ENCODE peak calls at places on chromosome 1, in ten cellular contexts. One of them, this sample, is unnamed.
A peak's percentile ranks its signal among the peaks of the same experiment; 100 is the strongest.

GRCh38 chr1:94025383-94026340 is 95.3 kb downstream of the ABCA4 start:
- DNase-seq in cardiac fibroblast: peak; percentile 88
- DNase-seq in pancreas: no peak
- DNase-seq in GM23248: peak; percentile 82
- DNase-seq in RWPE2: no peak
- DNase-seq in lower lobe of right lung: no peak
- DNase-seq in OCI-LY7: peak; percentile 48
- DNase-seq in BE2C: peak; percentile 15
- DNase-seq in colonic mucosa: peak; percentile 44
- DNase-seq in bronchial epithelial cell: peak; percentile 65
- DNase-seq in this sample: no peak

GRCh38 chr1:177737456-177737855 is 232.4 kb downstream of the SEC16B start:
- DNase-seq in cardiac fibroblast: no peak
- DNase-seq in pancreas: no peak
- DNase-seq in GM23248: no peak
- DNase-seq in RWPE2: no peak
- DNase-seq in lower lobe of right lung: no peak
- DNase-seq in OCI-LY7: no peak
- DNase-seq in BE2C: no peak
- DNase-seq in colonic mucosa: no peak
- DNase-seq in bronchial epithelial cell: no peak
- DNase-seq in this sample: no peak

GRCh38 chr1:30749691-30750583 is 7.6 kb downstream of the LAPTM5 start:
- DNase-seq in cardiac fibroblast: no peak
- DNase-seq in pancreas: no peak
- DNase-seq in GM23248: no peak
- DNase-seq in RWPE2: no peak
- DNase-seq in lower lobe of right lung: no peak
- DNase-seq in OCI-LY7: peak; percentile 92
- DNase-seq in BE2C: no peak
- DNase-seq in colonic mucosa: no peak
- DNase-seq in bronchial epithelial cell: no peak
- DNase-seq in this sample: no peak

GRCh38 chr1:92838519-92838918 is 6.7 kb downstream of the RPL5 start:
- DNase-seq in cardiac fibroblast: no peak
- DNase-seq in pancreas: no peak
- DNase-seq in GM23248: peak; percentile 28
- DNase-seq in RWPE2: no peak
- DNase-seq in lower lobe of right lung: no peak
- DNase-seq in OCI-LY7: no peak
- DNase-seq in BE2C: no peak
- DNase-seq in colonic mucosa: no peak
- DNase-seq in bronchial epithelial cell: no peak
- DNase-seq in this sample: no peak

GRCh38 chr1:64240209-64240608 is 36.8 kb downstream of the UBE2U start:
- DNase-seq in cardiac fibroblast: peak; percentile 71
- DNase-seq in pancreas: no peak
- DNase-seq in GM23248: peak; percentile 44
- DNase-seq in RWPE2: no peak
- DNase-seq in lower lobe of right lung: no peak
- DNase-seq in OCI-LY7: no peak
- DNase-seq in BE2C: no peak
- DNase-seq in colonic mucosa: no peak
- DNase-seq in bronchial epithelial cell: no peak
- DNase-seq in this sample: no peak

GRCh38 chr1:56376188-56376984 is 203.0 kb downstream of the PLPP3 start:
- DNase-seq in cardiac fibroblast: peak; percentile 65
- DNase-seq in pancreas: no peak
- DNase-seq in GM23248: peak; percentile 76
- DNase-seq in RWPE2: no peak
- DNase-seq in lower lobe of right lung: no peak
- DNase-seq in OCI-LY7: no peak
- DNase-seq in BE2C: no peak
- DNase-seq in colonic mucosa: no peak
- DNase-seq in bronchial epithelial cell: peak; percentile 75
- DNase-seq in this sample: peak; percentile 37

GRCh38 chr1:25003457-25004190 is 73.5 kb upstream of the RUNX3 start:
- DNase-seq in cardiac fibroblast: no peak
- DNase-seq in pancreas: no peak
- DNase-seq in GM23248: peak; percentile 44
- DNase-seq in RWPE2: no peak
- DNase-seq in lower lobe of right lung: no peak
- DNase-seq in OCI-LY7: no peak
- DNase-seq in BE2C: no peak
- DNase-seq in colonic mucosa: no peak
- DNase-seq in bronchial epithelial cell: no peak
- DNase-seq in this sample: no peak

GRCh38 chr1:177355575-177355974 is 184.8 kb downstream of the BRINP2 start:
- DNase-seq in cardiac fibroblast: peak; percentile 60
- DNase-seq in pancreas: no peak
- DNase-seq in GM23248: peak; percentile 55
- DNase-seq in RWPE2: no peak
- DNase-seq in lower lobe of right lung: no peak
- DNase-seq in OCI-LY7: peak; percentile 11
- DNase-seq in BE2C: no peak
- DNase-seq in colonic mucosa: no peak
- DNase-seq in bronchial epithelial cell: peak; percentile 47
- DNase-seq in this sample: no peak

GRCh38 chr1:212514056-212514614 is 81.4 kb downstream of the NENF start:
- DNase-seq in cardiac fibroblast: peak; percentile 35
- DNase-seq in pancreas: peak; percentile 38
- DNase-seq in GM23248: peak; percentile 56
- DNase-seq in RWPE2: no peak
- DNase-seq in lower lobe of right lung: peak; percentile 60
- DNase-seq in OCI-LY7: no peak
- DNase-seq in BE2C: peak; percentile 24
- DNase-seq in colonic mucosa: peak; percentile 85
- DNase-seq in bronchial epithelial cell: peak; percentile 65
- DNase-seq in this sample: peak; percentile 83

GRCh38 chr1:84299536-84300260 is 1.8 kb upstream of the SAMD13 start:
- DNase-seq in cardiac fibroblast: peak; percentile 22
- DNase-seq in pancreas: no peak
- DNase-seq in GM23248: peak; percentile 31
- DNase-seq in RWPE2: no peak
- DNase-seq in lower lobe of right lung: no peak
- DNase-seq in OCI-LY7: no peak
- DNase-seq in BE2C: no peak
- DNase-seq in colonic mucosa: peak; percentile 45
- DNase-seq in bronchial epithelial cell: no peak
- DNase-seq in this sample: no peak
- H3K4me3 ChIP-seq in cardiac fibroblast: peak overlapping the region; percentile 80
- H3K4me3 ChIP-seq in pancreas: no peak overlapping the region
- H3K4me3 ChIP-seq in GM23248: peak overlapping the region; percentile 89
- H3K4me3 ChIP-seq in RWPE2: peak overlapping the region; percentile 45
- H3K4me3 ChIP-seq in lower lobe of right lung: peak overlapping the region; percentile 66
- H3K4me3 ChIP-seq in OCI-LY7: peak overlapping the region; percentile 94
- H3K4me3 ChIP-seq in BE2C: peak overlapping the region; percentile 77
- H3K4me3 ChIP-seq in colonic mucosa: peak overlapping the region; percentile 72
- H3K4me3 ChIP-seq in bronchial epithelial cell: peak overlapping the region; percentile 96
- H3K4me3 ChIP-seq in this sample: peak overlapping the region; percentile 92

GRCh38 chr1:247334378-247335133 is 2.9 kb upstream of the ZNF496 start:
- DNase-seq in cardiac fibroblast: no peak
- DNase-seq in pancreas: no peak
- DNase-seq in GM23248: no peak
- DNase-seq in RWPE2: no peak
- DNase-seq in lower lobe of right lung: no peak
- DNase-seq in OCI-LY7: no peak
- DNase-seq in BE2C: no peak
- DNase-seq in colonic mucosa: no peak
- DNase-seq in bronchial epithelial cell: no peak
- DNase-seq in this sample: no peak
- H3K4me3 ChIP-seq in cardiac fibroblast: no peak overlapping the region
- H3K4me3 ChIP-seq in pancreas: no peak overlapping the region
- H3K4me3 ChIP-seq in GM23248: no peak overlapping the region
- H3K4me3 ChIP-seq in RWPE2: no peak overlapping the region
- H3K4me3 ChIP-seq in lower lobe of right lung: no peak overlapping the region
- H3K4me3 ChIP-seq in OCI-LY7: no peak overlapping the region
- H3K4me3 ChIP-seq in BE2C: no peak overlapping the region
- H3K4me3 ChIP-seq in colonic mucosa: no peak overlapping the region
- H3K4me3 ChIP-seq in bronchial epithelial cell: no peak overlapping the region
- H3K4me3 ChIP-seq in this sample: no peak overlapping the region

GRCh38 chr1:167548059-167548932 is 5.3 kb downstream of the CREG1 start:
- DNase-seq in cardiac fibroblast: peak; percentile 90
- DNase-seq in pancreas: no peak
- DNase-seq in GM23248: peak; percentile 91
- DNase-seq in RWPE2: no peak
- DNase-seq in lower lobe of right lung: no peak
- DNase-seq in OCI-LY7: no peak
- DNase-seq in BE2C: no peak
- DNase-seq in colonic mucosa: no peak
- DNase-seq in bronchial epithelial cell: peak; percentile 70
- DNase-seq in this sample: no peak

GRCh38 chr1:167545349-167545748 is 8.2 kb downstream of the CREG1 start:
- DNase-seq in cardiac fibroblast: no peak
- DNase-seq in pancreas: no peak
- DNase-seq in GM23248: no peak
- DNase-seq in RWPE2: no peak
- DNase-seq in lower lobe of right lung: no peak
- DNase-seq in OCI-LY7: peak; percentile 52
- DNase-seq in BE2C: no peak
- DNase-seq in colonic mucosa: no peak
- DNase-seq in bronchial epithelial cell: no peak
- DNase-seq in this sample: no peak

GRCh38 chr1:167543566-167543965 is 10.0 kb downstream of the CREG1 start:
- DNase-seq in cardiac fibroblast: no peak
- DNase-seq in pancreas: no peak
- DNase-seq in GM23248: no peak
- DNase-seq in RWPE2: no peak
- DNase-seq in lower lobe of right lung: no peak
- DNase-seq in OCI-LY7: no peak
- DNase-seq in BE2C: no peak
- DNase-seq in colonic mucosa: no peak
- DNase-seq in bronchial epithelial cell: no peak
- DNase-seq in this sample: no peak

GRCh38 chr1:167544447-167544846 is 9.1 kb downstream of the CREG1 start:
- DNase-seq in cardiac fibroblast: no peak
- DNase-seq in pancreas: no peak
- DNase-seq in GM23248: no peak
- DNase-seq in RWPE2: no peak
- DNase-seq in lower lobe of right lung: no peak
- DNase-seq in OCI-LY7: no peak
- DNase-seq in BE2C: no peak
- DNase-seq in colonic mucosa: no peak
- DNase-seq in bronchial epithelial cell: peak; percentile 91
- DNase-seq in this sample: no peak

GRCh38 chr1:167546935-167547334 is 6.6 kb downstream of the CREG1 start:
- DNase-seq in cardiac fibroblast: no peak
- DNase-seq in pancreas: no peak
- DNase-seq in GM23248: no peak
- DNase-seq in RWPE2: no peak
- DNase-seq in lower lobe of right lung: no peak
- DNase-seq in OCI-LY7: no peak
- DNase-seq in BE2C: no peak
- DNase-seq in colonic mucosa: no peak
- DNase-seq in bronchial epithelial cell: no peak
- DNase-seq in this sample: no peak
- H3K4me3 ChIP-seq in cardiac fibroblast: no peak overlapping the region
- H3K4me3 ChIP-seq in pancreas: no peak overlapping the region
- H3K4me3 ChIP-seq in GM23248: no peak overlapping the region
- H3K4me3 ChIP-seq in RWPE2: no peak overlapping the region
- H3K4me3 ChIP-seq in lower lobe of right lung: no peak overlapping the region
- H3K4me3 ChIP-seq in OCI-LY7: no peak overlapping the region
- H3K4me3 ChIP-seq in BE2C: no peak overlapping the region
- H3K4me3 ChIP-seq in colonic mucosa: no peak overlapping the region
- H3K4me3 ChIP-seq in bronchial epithelial cell: no peak overlapping the region
- H3K4me3 ChIP-seq in this sample: no peak overlapping the region

GRCh38 chr1:213908521-213908920 is 79.3 kb upstream of the PROX1 start:
- DNase-seq in cardiac fibroblast: no peak
- DNase-seq in pancreas: no peak
- DNase-seq in GM23248: no peak
- DNase-seq in RWPE2: no peak
- DNase-seq in lower lobe of right lung: no peak
- DNase-seq in OCI-LY7: no peak
- DNase-seq in BE2C: no peak
- DNase-seq in colonic mucosa: no peak
- DNase-seq in bronchial epithelial cell: no peak
- DNase-seq in this sample: no peak

GRCh38 chr1:213899413-213899812 is 88.4 kb upstream of the PROX1 start:
- DNase-seq in cardiac fibroblast: no peak
- DNase-seq in pancreas: no peak
- DNase-seq in GM23248: no peak
- DNase-seq in RWPE2: no peak
- DNase-seq in lower lobe of right lung: no peak
- DNase-seq in OCI-LY7: no peak
- DNase-seq in BE2C: no peak
- DNase-seq in colonic mucosa: no peak
- DNase-seq in bronchial epithelial cell: no peak
- DNase-seq in this sample: no peak

DNA sequence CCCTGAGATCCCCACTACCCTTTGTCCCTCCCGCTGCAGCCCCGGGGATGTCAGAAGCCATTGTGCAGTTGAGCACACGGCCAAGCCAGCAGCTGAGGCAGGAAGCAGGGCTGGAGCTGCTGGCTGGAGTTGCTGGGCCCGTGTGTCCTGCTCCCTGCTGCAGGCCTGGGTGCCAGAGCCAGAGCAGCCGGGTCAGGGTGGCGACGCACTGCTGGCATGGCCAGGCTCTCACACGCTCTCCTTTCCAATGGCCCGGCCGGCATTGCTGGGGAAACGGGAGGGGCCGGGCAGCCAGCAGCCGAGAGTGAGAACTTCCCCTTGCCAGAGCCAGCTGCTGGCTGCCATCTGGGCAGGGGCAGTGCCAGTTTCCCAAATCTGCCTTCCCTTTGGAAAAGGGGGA is 82.5 kb upstream of the PROX1 start:
- DNase-seq in cardiac fibroblast: no peak
- DNase-seq in pancreas: no peak
- DNase-seq in GM23248: no peak
- DNase-seq in RWPE2: no peak
- DNase-seq in lower lobe of right lung: no peak
- DNase-seq in OCI-LY7: no peak
- DNase-seq in BE2C: no peak
- DNase-seq in colonic mucosa: no peak
- DNase-seq in bronchial epithelial cell: no peak
- DNase-seq in this sample: peak; percentile 57
- H3K4me3 ChIP-seq in cardiac fibroblast: no peak overlapping the region
- H3K4me3 ChIP-seq in pancreas: no peak overlapping the region
- H3K4me3 ChIP-seq in GM23248: no peak overlapping the region
- H3K4me3 ChIP-seq in RWPE2: no peak overlapping the region
- H3K4me3 ChIP-seq in lower lobe of right lung: no peak overlapping the region
- H3K4me3 ChIP-seq in OCI-LY7: no peak overlapping the region
- H3K4me3 ChIP-seq in BE2C: no peak overlapping the region
- H3K4me3 ChIP-seq in colonic mucosa: no peak overlapping the region
- H3K4me3 ChIP-seq in bronchial epithelial cell: no peak overlapping the region
- H3K4me3 ChIP-seq in this sample: no peak overlapping the region

This sample was measured in heart left ventricle.